ENCODE peak calls at places on chromosomes 13 and 19, in nine cellular contexts. V, N, Y, Q, C, K, I, R and P are unnamed samples.

GRCh38 chr13:44109986-44110640 is 230.4 kb downstream of the LACC1 start:
- DNase-seq in Q (no peak), Y (no peak), V (peak; percentile 56), K (no peak), C (no peak), I (no peak), N (no peak), R (no peak), P (peak; percentile 62)

GRCh38 chr13:48595330-48596127 is 58.2 kb upstream of the CYSLTR2 start:
- DNase-seq in Q (peak; percentile 44), R (peak; percentile 15), N (peak; percentile 63), I (peak; percentile 81), K (no peak), C (peak; percentile 65), Y (peak; percentile 31), V (peak; percentile 65), P (peak; percentile 81)

GRCh38 chr19:11041966-11042627 is 47.2 kb upstream of the LDLR start:
- DNase-seq in R (no peak), V (peak; percentile 63), Y (no peak), I (no peak), Q (no peak), N (no peak), C (no peak), K (peak; percentile 40), P (peak; percentile 10)

GRCh38 chr19:50817941-50818858 is 5.4 kb downstream of the KLK1 start:
- DNase-seq in I (peak; percentile 17), N (peak; percentile 46), V (peak; percentile 59), K (no peak), Y (peak; percentile 94), R (no peak), C (peak; percentile 73), Q (no peak), P (peak; percentile 22)

GRCh38 chr13:20492641-20493040 is 33.0 kb downstream of the CRYL1 start:
- DNase-seq in I (peak; percentile 50), K (no peak), R (peak; percentile 4), Y (peak; percentile 68), C (peak; percentile 61), N (no peak), V (peak; percentile 73), Q (no peak), P (peak; percentile 55)

GRCh38 chr19:10876459-10877240 is 5.3 kb downstream of the CARM1 start:
- DNase-seq in N (peak; percentile 52), K (no peak), Q (peak; percentile 9), C (peak; percentile 38), I (no peak), Y (peak; percentile 74), V (no peak), R (peak; percentile 22), P (no peak)

GRCh38 chr19:305240-306150 is 14.3 kb upstream of the PLPP2 start:
- DNase-seq in I (no peak), K (no peak), C (no peak), R (no peak), Q (no peak), Y (no peak), N (no peak), V (no peak), P (no peak)

GRCh38 chr19:6064703-6065073 is 45.6 kb downstream of the RFX2 start:
- DNase-seq in C (no peak), Y (no peak), Q (no peak), V (no peak), R (no peak), N (no peak), K (no peak), I (no peak), P (no peak)

GRCh38 chr19:54388001-54388802 is 23.5 kb upstream of the LAIR1 start:
- DNase-seq in Q (no peak), K (no peak), I (no peak), C (peak; percentile 48), Y (peak; percentile 51), R (no peak), V (no peak), N (no peak), P (no peak)

GRCh38 chr19:19628499-19629134 is 597 bp upstream of the LPAR2 start:
- DNase-seq in R (no peak), I (peak; percentile 90), V (peak; percentile 84), N (no peak), Y (peak; percentile 68), K (peak; percentile 69), Q (no peak), C (peak; percentile 80), P (peak; percentile 92)

GRCh38 chr19:28577666-28578065 is 635.3 kb downstream of the UQCRFS1 start:
- DNase-seq in Q (no peak), K (no peak), R (no peak), Y (no peak), C (no peak), V (no peak), N (no peak), I (no peak), P (no peak)

GRCh38 chr19:38251564-38252051 is 4.6 kb downstream of the PPP1R14A start:
- DNase-seq in Q (peak; percentile 51), V (no peak), R (peak; percentile 44), C (no peak), N (peak; percentile 74), Y (no peak), I (no peak), K (no peak), P (peak; percentile 78)

GRCh38 chr13:105773887-105774538 is 761.4 kb downstream of the EFNB2 start:
- DNase-seq in V (peak; percentile 72), R (no peak), Y (no peak), I (peak; percentile 94), C (no peak), N (no peak), K (peak; percentile 84), Q (no peak), P (peak; percentile 82)

GRCh38 chr19:30719991-30720329 is 347.8 kb downstream of the ZNF536 start:
- DNase-seq in C (no peak), R (no peak), Q (no peak), N (peak; percentile 37), V (no peak), Y (no peak), I (no peak), K (no peak), P (no peak)

GRCh38 chr19:2282062-2282861 is at the start of gene PEAK3:
- DNase-seq in N (peak; percentile 81), Q (no peak), K (no peak), Y (peak; percentile 75), V (no peak), C (peak; percentile 62), I (peak; percentile 53), R (peak; percentile 36), P (no peak)

GRCh38 chr19:46616631-46617322 is 8.1 kb downstream of the PTGIR start:
- DNase-seq in N (peak; percentile 54), I (peak; percentile 72), K (no peak), Q (no peak), C (peak; percentile 90), V (peak; percentile 65), Y (peak; percentile 64), R (no peak), P (peak; percentile 68)

GRCh38 chr13:112569771-112570288 is 18.1 kb downstream of the TUBGCP3 start:
- DNase-seq in C (no peak), Y (no peak), N (no peak), K (no peak), I (no peak), Q (no peak), R (no peak), V (no peak), P (no peak)

GRCh38 chr19:10532457-10532856 is 11.2 kb upstream of the ATG4D start:
- DNase-seq in Y (no peak), C (no peak), I (no peak), N (no peak), V (no peak), K (no peak), Q (no peak), R (no peak), P (no peak)

GRCh38 chr13:43405457-43405856 is 381.3 kb downstream of the ENOX1 start:
- DNase-seq in I (peak; percentile 82), Q (no peak), N (no peak), K (peak; percentile 77), Y (no peak), R (no peak), V (peak; percentile 74), C (no peak), P (peak; percentile 81)

GRCh38 chr13:108834193-108834592 is 204.8 kb downstream of the MYO16 start:
- DNase-seq in V (peak; percentile 2), R (no peak), N (no peak), Y (no peak), Q (no peak), K (no peak), I (no peak), C (no peak), P (no peak)

GRCh38 chr19:54287456-54287855 is 6.5 kb upstream of the LILRB2 start:
- DNase-seq in R (no peak), I (peak; percentile 9), K (no peak), Y (no peak), N (no peak), V (no peak), C (no peak), Q (no peak), P (no peak)

GRCh38 chr19:7932276-7932929 is 6.5 kb upstream of the CTXN1 start:
- DNase-seq in Q (no peak), I (no peak), N (no peak), K (no peak), R (no peak), V (no peak), C (no peak), Y (no peak), P (no peak)

GRCh38 chr19:56671613-56671994 is at the start of gene ZNF835:
- DNase-seq in V (no peak), I (peak; percentile 52), R (peak; percentile 93), K (no peak), N (peak; percentile 98), C (peak; percentile 94), Y (peak; percentile 58), Q (peak; percentile 94), P (peak; percentile 38)

GRCh38 chr13:112451512-112452379 is 75.6 kb downstream of the SPACA7 start:
- DNase-seq in Y (no peak), K (no peak), I (no peak), R (no peak), V (no peak), C (no peak), Q (no peak), N (no peak), P (no peak)

GRCh38 chr19:14369399-14370168 is 11.7 kb upstream of the ADGRE5 start:
- DNase-seq in Y (peak; percentile 44), I (no peak), K (no peak), N (peak; percentile 62), C (peak; percentile 96), Q (no peak), R (no peak), V (no peak), P (no peak)

GRCh38 chr19:15641901-15642491 is 1.3 kb downstream of the CYP4F3 start:
- DNase-seq in Q (no peak), I (no peak), Y (no peak), V (no peak), K (no peak), R (no peak), N (no peak), C (peak; percentile 10), P (no peak)

GRCh38 chr13:73057284-73058025 is 1.4 kb upstream of the KLF5 start:
- DNase-seq in Q (no peak), N (no peak), C (no peak), V (peak; percentile 79), Y (no peak), K (no peak), I (no peak), R (no peak), P (peak; percentile 49)

GRCh38 chr13:62093984-62094383 is 678.3 kb upstream of the PCDH20 start:
- DNase-seq in K (no peak), Q (no peak), N (no peak), C (no peak), Y (no peak), I (no peak), R (no peak), V (no peak), P (no peak)

GRCh38 chr13:54029226-54029625 is 1000.6 kb downstream of the OLFM4 start:
- DNase-seq in C (no peak), Y (peak; percentile 20), R (no peak), V (peak; percentile 67), K (peak; percentile 85), Q (no peak), I (peak; percentile 56), N (no peak), P (peak; percentile 77)

GRCh38 chr13:30045916-30046704 is 195.7 kb upstream of the UBL3 start:
- DNase-seq in Q (no peak), C (no peak), I (peak; percentile 82), K (no peak), N (no peak), Y (no peak), V (peak; percentile 47), R (no peak), P (peak; percentile 58)